ENCODE peak calls at places on chromosomes 6 and 20, in eight cellular contexts. E is OCI-LY7, U is GM23338, X is GM23248, T is PC-3, S is HCT116, M is hepatocyte, I is neural progenitor cell. D is an unnamed sample.

GRCh38 chr6:41846666-41847237 is 48.4 kb downstream of the USP49 start:
- DNase-seq in E (peak), U (peak), X (peak), T (peak), S (peak), M (peak), I (peak), D (peak)

GRCh38 chr20:46564241-46564957 is 13.9 kb upstream of the OCSTAMP start:
- DNase-seq in E (no peak), U (no peak), X (no peak), T (peak), S (no peak), M (no peak), I (no peak), D (no peak)

GRCh38 chr20:46230811-46231282 is 77.5 kb downstream of the CDH22 start:
- DNase-seq in E (peak), U (peak), X (peak), T (peak), S (no peak), M (peak), I (peak), D (peak)

GRCh38 chr6:25478973-25479372 is 173.0 kb upstream of the SCGN start:
- DNase-seq in E (no peak), U (no peak), X (no peak), T (no peak), S (no peak), M (no peak), I (no peak), D (no peak)

GRCh38 chr20:44187054-44187762 is at the start of gene JPH2:
- DNase-seq in E (no peak), U (peak), X (peak), T (peak), S (no peak), M (peak), I (peak), D (no peak)

GRCh38 chr6:38283734-38284362 is 355.9 kb downstream of the BTBD9 start:
- DNase-seq in E (no peak), U (no peak), X (peak), T (peak), S (peak), M (no peak), I (no peak), D (no peak)

GRCh38 chr20:43992885-43993284 is 78.2 kb downstream of the TOX2 start:
- DNase-seq in E (no peak), U (no peak), X (no peak), T (no peak), S (no peak), M (no peak), I (no peak), D (no peak)

GRCh38 chr6:160900031-160900430 is 91.5 kb upstream of the MAP3K4 start:
- DNase-seq in E (no peak), U (peak), X (no peak), T (no peak), S (no peak), M (no peak), I (peak), D (no peak)

GRCh38 chr6:155177369-155177961 is 86.3 kb upstream of the CLDN20 start:
- DNase-seq in E (peak), U (peak), X (peak), T (peak), S (peak), M (peak), I (peak), D (peak)

GRCh38 chr6:100455230-100456124 is 9.2 kb downstream of the SIM1 start:
- DNase-seq in E (no peak), U (peak), X (no peak), T (no peak), S (no peak), M (peak), I (peak), D (no peak)

GRCh38 chr20:38660429-38660828 is 58.8 kb downstream of the ARHGAP40 start:
- DNase-seq in E (no peak), U (no peak), X (no peak), T (no peak), S (no peak), M (no peak), I (no peak), D (no peak)

GRCh38 chr20:43508106-43508505 is 609 bp downstream of the L3MBTL1 start:
- DNase-seq in E (no peak), U (peak), X (no peak), T (peak), S (no peak), M (peak), I (peak), D (no peak)

GRCh38 chr6:125216015-125216414 is 62.4 kb downstream of the TPD52L1 start:
- DNase-seq in E (no peak), U (no peak), X (no peak), T (no peak), S (no peak), M (no peak), I (no peak), D (no peak)

GRCh38 chr20:34771680-34772081 is 53.8 kb downstream of the NCOA6 start:
- DNase-seq in E (no peak), U (no peak), X (peak), T (no peak), S (no peak), M (no peak), I (no peak), D (peak)

GRCh38 chr20:63534831-63535651 is 2.1 kb downstream of the PTK6 start:
- DNase-seq in E (no peak), U (no peak), X (peak), T (no peak), S (no peak), M (no peak), I (no peak), D (no peak)

GRCh38 chr20:9204979-9205378 is 136.1 kb downstream of the PLCB4 start:
- DNase-seq in E (no peak), U (no peak), X (no peak), T (no peak), S (no peak), M (no peak), I (no peak), D (no peak)

GRCh38 chr6:72974276-72974675 is 251.0 kb downstream of the KHDC1L start:
- DNase-seq in E (no peak), U (no peak), X (no peak), T (no peak), S (no peak), M (no peak), I (no peak), D (no peak)

GRCh38 chr6:75503291-75503690 is 9.7 kb upstream of the FILIP1 start:
- DNase-seq in E (no peak), U (no peak), X (no peak), T (no peak), S (no peak), M (no peak), I (no peak), D (no peak)

GRCh38 chr6:111776236-111777189 is 96.7 kb downstream of the FYN start:
- DNase-seq in E (no peak), U (no peak), X (peak), T (no peak), S (no peak), M (no peak), I (no peak), D (no peak)

GRCh38 chr20:41232971-41233926 is 84.3 kb downstream of the ZHX3 start:
- DNase-seq in E (no peak), U (no peak), X (peak), T (peak), S (no peak), M (peak), I (no peak), D (no peak)

GRCh38 chr6:142088858-142089216 is 43.9 kb upstream of the GJE1 start:
- DNase-seq in E (no peak), U (peak), X (peak), T (peak), S (no peak), M (peak), I (peak), D (no peak)

GRCh38 chr20:44716309-44717106 is 1.3 kb downstream of the CCN5 start:
- DNase-seq in E (no peak), U (no peak), X (peak), T (no peak), S (no peak), M (no peak), I (no peak), D (no peak)

GRCh38 chr6:170125447-170126300 is 165.2 kb downstream of the DLL1 start:
- DNase-seq in E (no peak), U (no peak), X (no peak), T (no peak), S (no peak), M (no peak), I (no peak), D (no peak)

GRCh38 chr6:41288025-41288777 is 1.7 kb upstream of the TREM1 start:
- DNase-seq in E (no peak), U (no peak), X (peak), T (peak), S (no peak), M (peak), I (no peak), D (peak)

GRCh38 chr6:112881828-112882227 is 534.7 kb downstream of the RFPL4B start:
- DNase-seq in E (no peak), U (no peak), X (peak), T (no peak), S (no peak), M (no peak), I (no peak), D (no peak)

GRCh38 chr6:27608916-27609883 is 136.3 kb upstream of the ZNF184 start:
- DNase-seq in E (peak), U (peak), X (peak), T (peak), S (peak), M (peak), I (peak), D (peak)

GRCh38 chr20:60437418-60437817 is 479.2 kb downstream of the CDH26 start:
- DNase-seq in E (no peak), U (no peak), X (no peak), T (no peak), S (no peak), M (no peak), I (no peak), D (no peak)

GRCh38 chr6:41071501-41071922 is 644 bp downstream of the OARD1 start:
- DNase-seq in E (peak), U (no peak), X (no peak), T (peak), S (no peak), M (no peak), I (no peak), D (peak)

GRCh38 chr6:111199935-111200822 is 112.9 kb downstream of the SLC16A10 start:
- DNase-seq in E (no peak), U (no peak), X (no peak), T (no peak), S (no peak), M (no peak), I (no peak), D (no peak)

GRCh38 chr20:9482180-9482579 is 32.2 kb upstream of the LAMP5 start:
- DNase-seq in E (no peak), U (no peak), X (no peak), T (no peak), S (no peak), M (no peak), I (no peak), D (peak)

GRCh38 chr6:34596798-34597197 is 40.7 kb upstream of the SPDEF start:
- DNase-seq in E (no peak), U (no peak), X (no peak), T (no peak), S (no peak), M (no peak), I (no peak), D (no peak)

GRCh38 chr6:34595332-34596090 is 39.4 kb upstream of the SPDEF start:
- DNase-seq in E (no peak), U (no peak), X (peak), T (peak), S (no peak), M (no peak), I (no peak), D (no peak)

GRCh38 chr6:34597605-34598353 is 41.6 kb upstream of the SPDEF start:
- DNase-seq in E (no peak), U (no peak), X (no peak), T (peak), S (no peak), M (no peak), I (no peak), D (no peak)

GRCh38 chr6:34592208-34592952 is 36.3 kb upstream of the SPDEF start:
- DNase-seq in E (no peak), U (no peak), X (no peak), T (no peak), S (no peak), M (no peak), I (no peak), D (no peak)

GRCh38 chr6:34593741-34594140 is 37.6 kb upstream of the SPDEF start:
- DNase-seq in E (no peak), U (no peak), X (no peak), T (no peak), S (no peak), M (no peak), I (no peak), D (no peak)
- TF ChIP-seq EZH2phosphoT487 in E (no peak), U (no peak), X (no peak), T (no peak), S (no peak), M (no peak), I (no peak), D (no peak)

GRCh38 chr6:33390173-33390572 is 1.4 kb upstream of the KIFC1 start:
- DNase-seq in E (no peak), U (no peak), X (no peak), T (no peak), S (no peak), M (no peak), I (no peak), D (no peak)
- H2AFZ ChIP-seq in E (peak), U (no peak), X (no peak), T (no peak), S (no peak), M (peak), I (peak), D (no peak)

DNA sequence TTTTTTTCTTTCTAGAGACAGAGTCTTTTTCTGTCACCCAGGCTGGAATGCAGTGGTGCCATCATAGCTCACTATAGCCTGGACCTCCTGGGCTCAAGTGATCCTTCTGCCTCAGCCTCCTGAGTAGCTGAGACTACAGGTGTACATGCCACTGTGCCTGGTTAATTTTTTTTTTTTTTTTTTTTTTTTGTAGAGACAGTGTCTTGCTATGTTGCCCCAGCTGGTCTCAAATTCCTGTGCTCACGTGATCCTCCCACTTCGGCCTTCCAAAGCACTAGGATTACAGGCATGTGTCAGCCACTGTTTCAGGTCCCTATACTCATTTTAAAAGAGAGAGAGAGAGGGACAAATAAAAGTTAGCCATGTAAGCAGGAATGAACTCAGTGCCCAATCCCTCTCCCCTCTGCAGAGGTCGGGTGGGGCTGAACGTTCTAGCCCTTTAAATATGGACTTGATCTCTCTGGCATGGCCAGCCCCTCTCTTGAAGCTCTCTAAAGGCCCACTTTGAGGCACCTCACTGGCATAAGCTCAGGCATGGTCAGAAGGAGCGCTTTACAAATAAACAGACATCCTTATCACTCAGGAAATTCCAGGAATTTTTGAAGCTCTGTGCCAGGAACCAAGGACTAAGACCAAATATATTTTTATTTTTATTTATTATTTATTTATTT is 9.0 kb upstream of the SERPINB1 start:
- DNase-seq in E (no peak), U (no peak), X (peak), T (peak), S (no peak), M (no peak), I (no peak), D (no peak)
- TF ChIP-seq EZH2phosphoT487 in E (no peak), U (no peak), X (no peak), T (no peak), S (no peak), M (no peak), I (no peak), D (no peak)

GRCh38 chr20:23155141-23155590 is 69.0 kb upstream of the CD93 start:
- DNase-seq in E (no peak), U (no peak), X (no peak), T (no peak), S (no peak), M (no peak), I (no peak), D (no peak)
- H2AFZ ChIP-seq in E (no peak), U (peak), X (no peak), T (no peak), S (no peak), M (no peak), I (peak), D (no peak)

GRCh38 chr6:33724281-33725023 is 13.0 kb upstream of the UQCC2 start:
- DNase-seq in E (no peak), U (no peak), X (no peak), T (no peak), S (no peak), M (no peak), I (no peak), D (no peak)
- TF ChIP-seq EZH2phosphoT487 in E (no peak), U (no peak), X (no peak), T (no peak), S (no peak), M (no peak), I (no peak), D (no peak)

GRCh38 chr6:3822747-3823445 is 26.3 kb upstream of the FAM50B start:
- DNase-seq in E (no peak), U (no peak), X (peak), T (peak), S (no peak), M (no peak), I (no peak), D (no peak)

GRCh38 chr6:3825331-3825831 is 23.8 kb upstream of the FAM50B start:
- DNase-seq in E (no peak), U (peak), X (peak), T (peak), S (no peak), M (peak), I (peak), D (no peak)

GRCh38 chr6:3820563-3820962 is 28.6 kb upstream of the FAM50B start:
- DNase-seq in E (no peak), U (no peak), X (peak), T (no peak), S (no peak), M (no peak), I (peak), D (no peak)

GRCh38 chr6:3825851-3826581 is 23.2 kb upstream of the FAM50B start:
- DNase-seq in E (no peak), U (no peak), X (peak), T (peak), S (peak), M (peak), I (no peak), D (no peak)

GRCh38 chr6:3823671-3824070 is 25.5 kb upstream of the FAM50B start:
- DNase-seq in E (no peak), U (no peak), X (no peak), T (no peak), S (no peak), M (no peak), I (no peak), D (no peak)
- H2AFZ ChIP-seq in E (no peak), U (no peak), X (no peak), T (no peak), S (no peak), M (no peak), I (no peak), D (no peak)

GRCh38 chr6:34146021-34146782 is at the start of gene GRM4:
- DNase-seq in E (no peak), U (no peak), X (no peak), T (no peak), S (no peak), M (no peak), I (no peak), D (no peak)
- TF ChIP-seq EZH2phosphoT487 in E (no peak), U (no peak), X (no peak), T (no peak), S (no peak), M (no peak), I (no peak), D (no peak)

GRCh38 chr6:3282461-3283236 is 23.9 kb downstream of the PSMG4 start:
- DNase-seq in E (no peak), U (no peak), X (no peak), T (no peak), S (no peak), M (no peak), I (no peak), D (no peak)
- H2AFZ ChIP-seq in E (no peak), U (no peak), X (no peak), T (no peak), S (no peak), M (no peak), I (no peak), D (no peak)

GRCh38 chr6:10269814-10270472 is 144.9 kb downstream of the TFAP2A start:
- DNase-seq in E (no peak), U (no peak), X (peak), T (peak), S (no peak), M (peak), I (no peak), D (peak)
- TF ChIP-seq EZH2phosphoT487 in E (no peak), U (no peak), X (no peak), T (no peak), S (no peak), M (no peak), I (no peak), D (no peak)

DNA sequence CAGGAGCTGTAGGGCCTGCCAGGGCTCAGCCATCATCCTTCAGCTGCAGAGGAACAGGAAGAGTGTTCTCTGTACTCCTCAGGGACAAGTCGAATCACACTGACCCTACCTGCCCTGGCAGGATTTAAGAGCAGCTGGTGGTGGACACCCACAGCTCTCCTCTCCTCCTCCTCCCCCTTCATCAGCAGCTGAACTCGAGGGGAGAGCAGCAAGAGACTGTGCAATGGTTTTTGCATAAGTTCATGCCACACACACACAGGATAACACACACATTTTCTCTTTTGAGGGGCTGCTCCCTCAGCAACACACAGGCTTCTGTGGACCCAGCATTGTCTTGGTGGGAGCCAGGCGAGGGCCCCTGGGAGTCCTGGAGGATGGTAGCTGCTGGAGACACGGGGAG is at the start of gene CST11:
- DNase-seq in E (no peak), U (no peak), X (no peak), T (no peak), S (no peak), M (no peak), I (no peak), D (no peak)
- H2AFZ ChIP-seq in E (no peak), U (peak), X (no peak), T (no peak), S (no peak), M (no peak), I (no peak), D (no peak)

D was measured in MM.1S.